ENCODE peak calls at places on chromosome 12, in six cellular contexts. Y, X, I, D, F and A are unnamed samples.

GRCh38 chr12:69247253-69248018 is 8.1 kb downstream of the CPSF6 start:
- DNase-seq in Y (no peak), X (no peak), I (no peak), D (no peak), F (no peak), A (no peak)

GRCh38 chr12:77072833-77073495 is 7.6 kb upstream of the E2F7 start:
- DNase-seq in Y (no peak), X (peak), I (no peak), D (no peak), F (no peak), A (no peak)

GRCh38 chr12:2239376-2240010 is 186.7 kb downstream of the CACNA1C start:
- DNase-seq in Y (no peak), X (no peak), I (no peak), D (peak), F (no peak), A (no peak)

GRCh38 chr12:33795536-33795935 is 226.8 kb upstream of the ALG10 start:
- DNase-seq in Y (no peak), X (no peak), I (no peak), D (no peak), F (no peak), A (no peak)

GRCh38 chr12:122111070-122111750 is 32.7 kb downstream of the MLXIP start:
- DNase-seq in Y (no peak), X (no peak), I (no peak), D (no peak), F (no peak), A (no peak)

GRCh38 chr12:81296556-81297305 is 218.9 kb downstream of the ACSS3 start:
- DNase-seq in Y (no peak), X (peak), I (no peak), D (peak), F (no peak), A (no peak)

GRCh38 chr12:19482551-19483109 is 43.3 kb downstream of the AEBP2 start:
- DNase-seq in Y (peak), X (no peak), I (no peak), D (peak), F (no peak), A (no peak)

GRCh38 chr12:128853321-128854197 is at the start of gene GLT1D1:
- DNase-seq in Y (peak), X (no peak), I (no peak), D (no peak), F (peak), A (peak)

GRCh38 chr12:60335765-60336164 is 739.9 kb downstream of the SLC16A7 start:
- DNase-seq in Y (no peak), X (peak), I (no peak), D (peak), F (no peak), A (no peak)

GRCh38 chr12:26987634-26988424 is 26.4 kb downstream of the TM7SF3 start:
- DNase-seq in Y (no peak), X (peak), I (no peak), D (peak), F (no peak), A (no peak)

GRCh38 chr12:120702629-120703028 is 7.6 kb upstream of the UNC119B start:
- DNase-seq in Y (no peak), X (no peak), I (no peak), D (no peak), F (no peak), A (no peak)

GRCh38 chr12:10553148-10553547 is 47.5 kb downstream of the EIF2S3B start:
- DNase-seq in Y (no peak), X (no peak), I (no peak), D (no peak), F (no peak), A (no peak)

GRCh38 chr12:107356266-107356936 is 263.1 kb upstream of the CRY1 start:
- DNase-seq in Y (no peak), X (peak), I (no peak), D (peak), F (no peak), A (no peak)

GRCh38 chr12:1369942-1370620 is 224.3 kb downstream of the FBXL14 start:
- DNase-seq in Y (no peak), X (no peak), I (no peak), D (no peak), F (no peak), A (no peak)

GRCh38 chr12:27226319-27226984 is 17.6 kb upstream of the STK38L start:
- DNase-seq in Y (no peak), X (peak), I (no peak), D (peak), F (no peak), A (no peak)

GRCh38 chr12:92136883-92137582 is 8.6 kb downstream of the BTG1 start:
- DNase-seq in Y (no peak), X (peak), I (no peak), D (peak), F (no peak), A (no peak)

GRCh38 chr12:53338916-53339315 is 2.8 kb upstream of the SP7 start:
- DNase-seq in Y (peak), X (no peak), I (no peak), D (no peak), F (no peak), A (no peak)

GRCh38 chr12:71958056-71958455 is 19.4 kb downstream of the TPH2 start:
- DNase-seq in Y (no peak), X (no peak), I (no peak), D (no peak), F (no peak), A (no peak)

GRCh38 chr12:105393586-105393985 is 63.1 kb downstream of the C12orf75 start:
- DNase-seq in Y (no peak), X (peak), I (no peak), D (peak), F (no peak), A (no peak)

GRCh38 chr12:16165506-16165905 is 112.0 kb downstream of the SLC15A5 start:
- DNase-seq in Y (peak), X (peak), I (no peak), D (peak), F (peak), A (no peak)

GRCh38 chr12:55619352-55620138 is 17.1 kb upstream of the OR10P1 start:
- DNase-seq in Y (peak), X (peak), I (no peak), D (peak), F (peak), A (peak)

GRCh38 chr12:45284096-45284901 is 68.4 kb downstream of the ANO6 start:
- DNase-seq in Y (no peak), X (peak), I (no peak), D (peak), F (peak), A (no peak)

GRCh38 chr12:44616385-44616784 is 259.7 kb downstream of the NELL2 start:
- DNase-seq in Y (no peak), X (peak), I (no peak), D (no peak), F (no peak), A (no peak)

GRCh38 chr12:104457746-104458644 is 1.2 kb downstream of the CHST11 start:
- DNase-seq in Y (peak), X (no peak), I (no peak), D (no peak), F (peak), A (peak)

GRCh38 chr12:7716391-7716790 is 5.2 kb downstream of the DPPA3 start:
- DNase-seq in Y (peak), X (peak), I (no peak), D (no peak), F (no peak), A (no peak)

GRCh38 chr12:128818065-128819022 is 5.4 kb downstream of the SLC15A4 start:
- DNase-seq in Y (peak), X (peak), I (no peak), D (peak), F (no peak), A (no peak)

GRCh38 chr12:12837025-12837872 is 24.1 kb downstream of the DDX47 start:
- DNase-seq in Y (peak), X (peak), I (no peak), D (peak), F (peak), A (peak)

GRCh38 chr12:12349711-12350665 is at the start of gene MANSC1:
- DNase-seq in Y (peak), X (peak), I (no peak), D (peak), F (peak), A (peak)

GRCh38 chr12:77435446-77436091 is 370.2 kb upstream of the E2F7 start:
- DNase-seq in Y (no peak), X (no peak), I (no peak), D (no peak), F (no peak), A (no peak)

GRCh38 chr12:12015073-12015685 is 55.6 kb upstream of the BCL2L14 start:
- DNase-seq in Y (no peak), X (no peak), I (no peak), D (no peak), F (no peak), A (no peak)

GRCh38 chr12:121536058-121536928 is 44.5 kb downstream of the KDM2B start:
- DNase-seq in Y (peak), X (peak), I (no peak), D (peak), F (peak), A (peak)

GRCh38 chr12:94666158-94666557 is 15.8 kb upstream of the TMCC3 start:
- DNase-seq in Y (no peak), X (no peak), I (no peak), D (no peak), F (no peak), A (no peak)

GRCh38 chr12:55780695-55781094 is 36.8 kb downstream of the SARNP start:
- DNase-seq in Y (no peak), X (no peak), I (no peak), D (peak), F (no peak), A (no peak)

GRCh38 chr12:51590347-51591019 is 550 bp upstream of the SCN8A start:
- DNase-seq in Y (peak), X (peak), I (no peak), D (peak), F (peak), A (peak)
- TF ChIP-seq CTCF in Y (peak), X (peak), I (no peak), D (no peak), F (no peak), A (peak)

DNA sequence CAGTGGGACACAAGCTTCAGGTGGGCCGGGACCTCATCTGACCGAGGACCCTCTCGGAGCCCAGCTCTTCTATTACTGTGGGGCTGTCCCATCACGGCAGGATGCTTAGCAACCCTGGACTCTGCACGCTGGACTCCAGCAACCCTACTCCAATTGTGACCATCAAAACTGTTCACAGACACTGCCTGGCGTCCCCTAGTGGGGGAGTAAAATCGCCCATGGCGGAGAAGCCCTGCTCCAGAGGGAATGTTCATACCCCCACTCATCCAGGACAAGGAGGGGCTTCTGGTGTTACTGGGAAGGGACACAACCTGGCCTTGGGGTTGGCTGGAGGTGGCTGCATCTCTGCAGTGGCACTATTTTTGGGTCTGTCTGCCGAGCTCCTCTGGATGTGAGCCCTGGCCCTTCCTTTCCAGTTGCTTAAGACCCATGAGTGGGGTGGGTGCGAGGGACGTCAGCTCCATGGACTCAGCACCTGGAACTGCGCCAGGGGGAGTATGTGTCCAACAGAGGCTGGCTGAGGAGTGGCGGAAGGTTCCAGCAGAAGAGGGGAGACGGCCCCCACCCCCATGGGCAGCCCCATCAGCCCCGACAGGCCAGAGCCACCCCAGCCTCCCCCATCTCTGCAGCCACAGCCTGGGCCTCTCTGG is 103.8 kb downstream of the RFLNA start:
- DNase-seq in Y (no peak), X (no peak), I (no peak), D (peak), F (no peak), A (no peak)
- TF ChIP-seq CTCF in Y (no peak), X (peak), I (no peak), D (no peak), F (no peak), A (no peak)

DNA sequence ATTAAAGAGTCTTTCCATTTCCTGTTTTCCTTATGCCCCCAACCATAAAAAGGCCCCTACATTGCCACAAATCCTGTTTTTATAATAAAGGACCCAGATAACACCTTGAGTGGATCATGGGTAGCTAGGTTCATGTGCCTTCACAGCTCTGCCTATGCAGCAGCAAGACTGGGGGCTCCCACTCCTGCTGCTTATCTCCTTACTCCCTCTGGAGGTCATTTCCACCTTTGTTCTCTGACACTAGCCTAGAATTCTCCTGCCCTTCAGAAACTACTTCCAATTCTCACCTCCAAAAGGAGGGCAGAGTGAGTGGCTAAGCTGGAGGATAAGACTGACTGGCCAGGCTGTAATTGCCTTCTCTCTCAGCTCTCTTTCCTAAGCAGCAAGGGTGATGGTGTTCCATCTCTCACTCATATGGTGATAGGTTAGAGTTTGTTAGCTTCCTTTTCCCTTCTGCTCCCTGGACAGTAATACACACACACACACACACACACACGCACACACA is 20.0 kb upstream of the STAC3 start:
- DNase-seq in Y (no peak), X (no peak), I (no peak), D (peak), F (no peak), A (no peak)
- TF ChIP-seq CTCF in Y (no peak), X (no peak), I (no peak), D (no peak), F (no peak), A (peak)

GRCh38 chr12:125089083-125089482 is 23.8 kb downstream of the AACS start:
- DNase-seq in Y (no peak), X (no peak), I (no peak), D (no peak), F (no peak), A (no peak)
- TF ChIP-seq CTCF in Y (no peak), X (no peak), I (no peak), D (no peak), F (no peak), A (no peak)